ENCODE peak calls at places on chromosomes 12 and 14, in ten cellular contexts. H is non-pigmented ciliary epithelial cell; K is NCI-H2081; A is stimulated activated naive CD8-positive, alpha-beta T cell treated with anti-CD3 and anti-CD28 coated beads, Interleukin-15, Interleukin-2, amounts not matched to agents 100 U/mL and 50 U/mL, for 24 hours; O is EH; M is HEK293T; J is NCI-H2029; C is cardiac fibroblast; G is endothelial cell; F is psoas muscle. R is an unnamed sample.

GRCh38 chr12:12542286-12542685 is 20.4 kb downstream of the DUSP16 start:
- DNase-seq in G (no peak), K (no peak), A (no peak), O (no peak), F (no peak), H (no peak), C (no peak), J (no peak), M (no peak), R (no peak)

GRCh38 chr14:91269076-91269991 is 24.8 kb upstream of the GPR68 start:
- DNase-seq in C (peak), K (no peak), M (no peak), J (no peak), A (no peak), G (no peak), H (no peak), O (peak), F (no peak), R (no peak)

GRCh38 chr12:78406776-78407335 is 457.7 kb upstream of the SYT1 start:
- DNase-seq in J (peak), G (no peak), H (no peak), M (no peak), F (no peak), K (no peak), O (peak), C (peak), A (no peak), R (no peak)

GRCh38 chr12:124683330-124683662 is 115.9 kb upstream of the NCOR2 start:
- DNase-seq in J (no peak), H (no peak), A (no peak), K (no peak), F (no peak), M (no peak), O (peak), C (peak), G (no peak), R (no peak)

GRCh38 chr12:7068994-7069346 is 8.5 kb downstream of the C1S start:
- DNase-seq in K (no peak), J (no peak), C (no peak), H (no peak), O (no peak), F (no peak), M (no peak), G (no peak), A (no peak), R (no peak)

GRCh38 chr12:61282790-61283575 is 977.2 kb upstream of the USP15 start:
- DNase-seq in A (no peak), C (no peak), O (no peak), M (no peak), H (no peak), G (no peak), F (no peak), K (no peak), J (no peak), R (no peak)

GRCh38 chr12:57621497-57622292 is 10.5 kb downstream of the ARHGEF25 start:
- DNase-seq in O (peak), G (peak), M (peak), F (peak), A (peak), C (peak), K (peak), H (no peak), J (no peak), R (peak)

GRCh38 chr12:125453751-125454150 is 388.5 kb downstream of the AACS start:
- DNase-seq in A (no peak), M (no peak), H (no peak), O (no peak), C (no peak), K (no peak), J (no peak), G (no peak), F (no peak), R (no peak)

GRCh38 chr14:92922883-92923743 is at the start of gene CHGA:
- DNase-seq in M (peak), J (no peak), G (peak), F (peak), O (peak), H (no peak), A (peak), C (peak), K (peak), R (no peak)

GRCh38 chr14:64782196-64782595 is 78.0 kb downstream of the PLEKHG3 start:
- DNase-seq in A (no peak), H (no peak), C (no peak), M (no peak), F (no peak), J (no peak), K (no peak), O (no peak), G (no peak), R (no peak)

GRCh38 chr12:11787437-11787836 is 138.0 kb downstream of the ETV6 start:
- DNase-seq in K (no peak), C (no peak), J (no peak), G (no peak), H (no peak), O (no peak), F (no peak), A (no peak), M (no peak), R (no peak)

GRCh38 chr12:64892561-64892960 is 68.1 kb downstream of the TBC1D30 start:
- DNase-seq in J (no peak), F (no peak), C (no peak), M (no peak), O (no peak), K (no peak), H (no peak), A (no peak), G (no peak), R (no peak)

GRCh38 chr14:71050227-71050823 is 143.1 kb downstream of the PCNX1 start:
- DNase-seq in A (no peak), O (peak), K (no peak), G (no peak), F (no peak), J (no peak), H (no peak), C (peak), M (no peak), R (peak)

GRCh38 chr14:95265106-95266094 is 54.3 kb downstream of the CLMN start:
- DNase-seq in H (peak), A (peak), K (peak), J (peak), F (no peak), C (peak), G (no peak), O (peak), M (no peak), R (peak)

GRCh38 chr14:33343016-33343415 is 404.3 kb downstream of the NPAS3 start:
- DNase-seq in K (no peak), F (no peak), G (no peak), M (no peak), A (no peak), J (no peak), C (peak), H (no peak), O (no peak), R (no peak)

GRCh38 chr12:65938807-65939206 is 114.5 kb downstream of the HMGA2 start:
- DNase-seq in M (no peak), G (no peak), K (no peak), H (no peak), J (no peak), O (no peak), F (no peak), A (no peak), C (no peak), R (no peak)

GRCh38 chr12:97758102-97758501 is 295.5 kb downstream of the RMST start:
- DNase-seq in A (no peak), C (peak), H (no peak), J (no peak), G (no peak), K (no peak), F (no peak), O (no peak), M (no peak), R (no peak)

GRCh38 chr12:5273709-5274108 is 158.2 kb upstream of the NTF3 start:
- DNase-seq in G (no peak), A (no peak), H (no peak), F (no peak), M (no peak), C (no peak), J (no peak), K (no peak), O (no peak), R (no peak)

GRCh38 chr12:58465418-58465817 is 454.9 kb downstream of the LRIG3 start:
- DNase-seq in F (no peak), G (no peak), H (no peak), A (no peak), M (no peak), K (no peak), C (peak), J (no peak), O (peak), R (peak)

GRCh38 chr12:124479680-124480468 is 87.5 kb downstream of the NCOR2 start:
- DNase-seq in F (peak), J (no peak), G (no peak), C (no peak), K (no peak), M (no peak), O (no peak), A (no peak), H (no peak), R (no peak)

GRCh38 chr12:67025543-67026114 is 243.5 kb upstream of the CAND1 start:
- DNase-seq in J (peak), H (no peak), F (no peak), C (peak), O (peak), M (peak), G (peak), A (peak), K (peak), R (no peak)

GRCh38 chr14:31952573-31952972 is 124.5 kb upstream of the ARHGAP5 start:
- DNase-seq in M (no peak), O (no peak), K (no peak), G (no peak), C (no peak), H (no peak), J (no peak), F (no peak), A (no peak), R (no peak)

GRCh38 chr12:14619731-14620501 is 52.2 kb upstream of the PLBD1 start:
- DNase-seq in H (no peak), C (no peak), F (no peak), M (no peak), K (no peak), O (no peak), G (no peak), J (no peak), A (no peak), R (no peak)

GRCh38 chr12:94761559-94761958 is 111.2 kb upstream of the TMCC3 start:
- DNase-seq in A (no peak), M (no peak), J (no peak), O (peak), C (peak), K (no peak), H (peak), F (no peak), G (no peak), R (peak)

R was measured in HFFc6.